ENCODE peak calls at places on chromosomes 7 and 10, in eight cellular contexts. A, I, P, S, Y, R, E and F are unnamed samples.

GRCh38 chr10:79608505-79609375 is 2.0 kb upstream of the SFTPA1 start:
- DNase-seq in E (peak), Y (no peak), R (peak), P (peak), S (peak), I (peak), A (no peak), F (peak)

GRCh38 chr7:51128545-51129466 is 187.8 kb downstream of the COBL start:
- DNase-seq in E (no peak), P (peak), S (no peak), Y (no peak), R (no peak), A (no peak), I (no peak), F (no peak)

GRCh38 chr7:2162959-2163358 is 69.8 kb downstream of the MAD1L1 start:
- DNase-seq in S (no peak), R (no peak), I (no peak), Y (no peak), P (no peak), A (no peak), E (no peak), F (no peak)

GRCh38 chr10:85105614-85106013 is 777.2 kb downstream of the CCSER2 start:
- DNase-seq in I (peak), Y (no peak), A (no peak), E (no peak), P (no peak), R (no peak), S (peak), F (no peak)

GRCh38 chr10:43409385-43410109 is 561 bp upstream of the HNRNPF start:
- DNase-seq in R (no peak), P (peak), I (peak), E (peak), Y (no peak), A (peak), S (no peak), F (peak)

GRCh38 chr7:35405461-35405860 is 151.6 kb upstream of the TBX20 start:
- DNase-seq in A (no peak), R (no peak), P (no peak), I (peak), S (no peak), Y (no peak), E (no peak), F (no peak)

GRCh38 chr10:4294996-4295792 is 510.2 kb upstream of the KLF6 start:
- DNase-seq in Y (no peak), E (no peak), S (no peak), P (peak), I (no peak), R (no peak), A (no peak), F (no peak)

GRCh38 chr7:73706122-73707044 is 13.1 kb downstream of the STX1A start:
- DNase-seq in Y (no peak), A (no peak), I (no peak), R (peak), E (no peak), S (no peak), P (no peak), F (peak)

GRCh38 chr7:35753761-35754603 is 46.9 kb upstream of the SEPTIN7 start:
- DNase-seq in A (no peak), E (peak), P (no peak), R (no peak), I (no peak), Y (peak), S (no peak), F (peak)

GRCh38 chr7:91193141-91193540 is 71.1 kb upstream of the FZD1 start:
- DNase-seq in A (no peak), E (no peak), Y (no peak), R (no peak), I (no peak), S (no peak), P (no peak), F (no peak)

GRCh38 chr7:134696261-134696660 is 49.6 kb downstream of the BPGM start:
- DNase-seq in R (no peak), P (no peak), S (no peak), Y (no peak), A (no peak), E (no peak), I (no peak), F (no peak)

GRCh38 chr10:60943372-60944158 is 420 bp downstream of the RHOBTB1 start:
- DNase-seq in S (peak), P (peak), Y (peak), R (peak), A (peak), I (no peak), E (peak), F (peak)

GRCh38 chr10:60942134-60942533 is 1.9 kb downstream of the RHOBTB1 start:
- DNase-seq in E (no peak), P (no peak), S (no peak), Y (no peak), R (no peak), I (no peak), A (no peak), F (no peak)

GRCh38 chr10:60944910-60945297 is 919 bp upstream of the RHOBTB1 start:
- DNase-seq in P (no peak), R (no peak), I (no peak), E (no peak), Y (no peak), A (no peak), S (no peak), F (no peak)

GRCh38 chr10:60942604-60943269 is 1.2 kb downstream of the RHOBTB1 start:
- DNase-seq in P (no peak), A (peak), R (peak), S (peak), I (peak), E (peak), Y (peak), F (peak)

GRCh38 chr10:60944159-60944909 is at the start of gene RHOBTB1:
- DNase-seq in S (peak), P (peak), A (peak), Y (peak), R (peak), E (peak), I (no peak), F (peak)
- TF ChIP-seq POLR2A in S (peak), P (peak), A (no peak), Y (peak), R (peak), E (peak), I (no peak), F (no peak)

GRCh38 chr7:151229249-151229648 is 2.2 kb upstream of the ABCF2 start:
- DNase-seq in R (no peak), S (no peak), A (peak), E (no peak), Y (no peak), I (no peak), P (no peak), F (no peak)

GRCh38 chr7:151225948-151226510 is 976 bp downstream of the ABCF2 start:
- DNase-seq in I (peak), Y (no peak), E (no peak), P (no peak), R (no peak), A (peak), S (no peak), F (no peak)

GRCh38 chr7:151226560-151226874 is 488 bp downstream of the ABCF2 start:
- DNase-seq in I (no peak), A (no peak), P (no peak), S (no peak), Y (no peak), E (no peak), R (no peak), F (no peak)

GRCh38 chr7:151228024-151228866 is 1.2 kb upstream of the ABCF2 start:
- DNase-seq in S (no peak), R (no peak), I (no peak), A (peak), P (no peak), Y (no peak), E (peak), F (peak)

GRCh38 chr7:151226875-151227782 is at the start of gene ABCF2:
- DNase-seq in I (peak), A (peak), P (peak), Y (peak), R (peak), S (peak), E (peak), F (peak)
- TF ChIP-seq POLR2A in I (peak), A (peak), P (no peak), Y (peak), R (peak), S (peak), E (peak), F (peak)

GRCh38 chr10:98361131-98361633 is 53.8 kb downstream of the PYROXD2 start:
- DNase-seq in Y (peak), A (no peak), R (peak), E (peak), I (peak), S (peak), P (no peak), F (peak)
- TF ChIP-seq POLR2A in Y (no peak), A (no peak), R (peak), E (no peak), I (no peak), S (no peak), P (no peak), F (peak)

GRCh38 chr7:149144996-149145850 is 2.0 kb upstream of the ZNF398 start:
- DNase-seq in E (no peak), P (no peak), S (no peak), A (no peak), R (no peak), I (peak), Y (no peak), F (peak)

GRCh38 chr7:149150981-149151380 is 3.7 kb downstream of the ZNF398 start:
- DNase-seq in A (no peak), P (no peak), E (no peak), R (no peak), S (no peak), Y (no peak), I (no peak), F (no peak)

GRCh38 chr7:149147730-149148653 is 739 bp downstream of the ZNF398 start:
- DNase-seq in S (peak), I (peak), R (peak), A (peak), P (peak), Y (no peak), E (peak), F (peak)

GRCh38 chr7:149141893-149142292 is 5.4 kb upstream of the ZNF398 start:
- DNase-seq in I (no peak), S (no peak), E (no peak), A (no peak), P (no peak), Y (no peak), R (no peak), F (no peak)

DNA sequence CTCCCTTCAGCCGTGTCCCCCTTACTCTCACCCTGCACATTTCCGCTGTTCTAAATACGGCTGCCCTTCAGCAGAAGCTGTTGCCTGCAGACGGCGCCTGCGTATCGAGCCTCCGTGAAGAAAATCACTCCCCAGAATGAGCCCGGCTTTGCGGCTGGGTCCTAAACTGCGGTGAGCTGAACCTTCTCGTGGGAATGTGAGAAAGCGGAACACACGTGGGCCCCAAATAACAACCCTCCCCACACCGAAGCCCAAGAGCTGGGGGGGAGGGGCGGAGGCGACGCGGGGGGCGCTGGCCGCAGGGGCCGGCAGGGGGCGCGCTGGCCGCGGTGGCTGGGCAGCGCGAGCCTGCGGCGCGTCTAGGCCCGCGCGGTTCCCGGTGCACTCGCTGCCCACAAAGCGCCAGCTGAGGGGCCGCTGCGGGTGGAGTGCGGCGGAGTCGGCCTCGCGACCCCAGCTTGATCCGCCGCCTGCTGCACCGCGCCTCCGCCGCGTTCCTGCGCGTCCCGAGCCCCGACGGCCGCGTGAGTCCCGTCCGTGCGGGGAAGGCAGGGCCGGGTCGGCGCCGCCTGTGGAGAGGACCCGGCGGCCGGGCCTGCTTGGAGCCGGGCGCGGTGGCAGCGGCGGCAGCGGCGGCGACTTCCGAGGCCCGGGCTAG is at the start of gene ZNF398:
- DNase-seq in A (peak), Y (peak), P (peak), E (peak), I (peak), R (peak), S (peak), F (peak)
- TF ChIP-seq POLR2A in A (no peak), Y (no peak), P (peak), E (peak), I (peak), R (peak), S (peak), F (peak)

GRCh38 chr10:26780793-26781601 is 79.8 kb downstream of the ABI1 start:
- DNase-seq in S (no peak), I (no peak), A (no peak), P (no peak), R (no peak), E (no peak), Y (no peak), F (no peak)
- TF ChIP-seq POLR2A in S (no peak), I (no peak), A (no peak), P (no peak), R (no peak), E (no peak), Y (no peak), F (no peak)

DNA sequence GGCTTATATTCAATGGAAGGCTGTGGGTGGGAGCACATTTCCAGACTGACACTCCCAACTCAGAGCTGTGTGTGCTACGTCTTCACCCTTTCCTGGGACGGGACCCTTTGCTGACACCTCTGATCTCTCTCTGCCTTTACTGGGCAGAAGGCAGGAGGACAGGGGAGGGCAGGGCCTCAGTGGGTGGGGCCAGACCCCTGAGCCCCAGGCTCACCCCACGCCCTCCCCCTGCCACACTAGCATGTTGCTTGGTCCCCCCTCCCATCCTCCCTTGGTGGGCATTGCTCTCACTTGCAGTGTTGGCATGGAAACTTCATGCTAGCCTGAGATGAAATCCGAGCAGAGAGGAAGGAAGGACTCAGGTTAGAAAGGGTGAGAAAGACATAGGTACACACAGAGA is 18.4 kb downstream of the TMEM273 start:
- DNase-seq in S (no peak), A (no peak), R (no peak), Y (no peak), I (no peak), E (no peak), P (no peak), F (no peak)
- TF ChIP-seq POLR2A in S (no peak), A (no peak), R (no peak), Y (no peak), I (no peak), E (no peak), P (no peak), F (no peak)